ENCODE peak calls at places on chromosomes 1 and 21, in five cellular contexts. C, Z, T, F and H are unnamed samples.

GRCh38 chr1:52360595-52360968 is 5.4 kb downstream of the CC2D1B start:
- DNase-seq in C (no peak), Z (no peak), T (no peak), F (no peak), H (no peak)

GRCh38 chr21:28805885-28806284 is 186.8 kb downstream of the LTN1 start:
- DNase-seq in Z (no peak), T (no peak), C (no peak), F (no peak), H (no peak)

GRCh38 chr21:45596704-45597318 is 46.7 kb upstream of the PCBP3 start:
- DNase-seq in C (peak), T (peak), Z (peak), F (peak), H (peak)

GRCh38 chr1:241838831-241839365 is 9.1 kb upstream of the EXO1 start:
- DNase-seq in T (no peak), F (no peak), Z (no peak), C (no peak), H (no peak)

GRCh38 chr1:67158401-67158800 is 7.9 kb upstream of the IL23R start:
- DNase-seq in Z (no peak), T (no peak), C (no peak), F (no peak), H (no peak)

GRCh38 chr21:34553199-34553952 is 41.4 kb upstream of the KCNE1 start:
- DNase-seq in Z (no peak), C (no peak), T (no peak), F (no peak), H (no peak)

GRCh38 chr1:11571906-11572616 is 82.2 kb downstream of the FBXO2 start:
- DNase-seq in Z (peak), C (no peak), F (peak), T (no peak), H (no peak)

GRCh38 chr1:147591993-147592392 is 50.7 kb downstream of the BCL9 start:
- DNase-seq in T (no peak), C (no peak), Z (no peak), F (no peak), H (no peak)

GRCh38 chr1:154669464-154670282 is 61.7 kb upstream of the ADAR start:
- DNase-seq in Z (peak), C (peak), F (peak), T (peak), H (peak)

GRCh38 chr1:167955915-167956314 is 19.0 kb upstream of the MPC2 start:
- DNase-seq in Z (no peak), T (no peak), C (no peak), F (no peak), H (no peak)

GRCh38 chr1:115648717-115649691 is 7.2 kb downstream of the VANGL1 start:
- DNase-seq in T (no peak), Z (no peak), C (no peak), F (peak), H (no peak)

GRCh38 chr1:185074307-185074706 is 28.9 kb downstream of the RNF2 start:
- DNase-seq in F (no peak), C (no peak), T (no peak), Z (no peak), H (no peak)

GRCh38 chr1:223258751-223259177 is 105.2 kb downstream of the SUSD4 start:
- DNase-seq in T (no peak), C (no peak), F (no peak), Z (no peak), H (no peak)

GRCh38 chr1:8097077-8097799 is 71.1 kb upstream of the ERRFI1 start:
- DNase-seq in C (peak), F (no peak), Z (no peak), T (no peak), H (no peak)

GRCh38 chr1:160129558-160129957 is 14.0 kb downstream of the ATP1A2 start:
- DNase-seq in Z (no peak), F (no peak), C (no peak), T (no peak), H (no peak)

GRCh38 chr21:43333301-43334062 is 93.4 kb downstream of the SIK1 start:
- DNase-seq in C (peak), F (no peak), Z (peak), T (no peak), H (no peak)

GRCh38 chr1:116147972-116148371 is 36.8 kb downstream of the MAB21L3 start:
- DNase-seq in T (no peak), Z (no peak), F (no peak), C (no peak), H (no peak)

GRCh38 chr1:213989740-213990472 is 2.1 kb downstream of the PROX1 start:
- DNase-seq in T (no peak), F (no peak), Z (no peak), C (peak), H (no peak)

GRCh38 chr21:32382108-32382601 is 10.7 kb downstream of the URB1 start:
- DNase-seq in F (no peak), C (no peak), T (no peak), Z (no peak), H (no peak)

GRCh38 chr1:156859523-156860112 is 701 bp upstream of the INSRR start:
- DNase-seq in Z (no peak), C (no peak), T (no peak), F (no peak), H (no peak)

GRCh38 chr1:227923353-227924167 is 24.2 kb downstream of the WNT9A start:
- DNase-seq in Z (no peak), F (no peak), C (no peak), T (peak), H (no peak)

GRCh38 chr1:12339861-12340557 is 110.2 kb downstream of the VPS13D start:
- DNase-seq in C (peak), F (no peak), Z (no peak), T (no peak), H (no peak)

GRCh38 chr1:65247419-65248359 is 61.7 kb upstream of the DNAJC6 start:
- DNase-seq in T (no peak), Z (no peak), C (no peak), F (no peak), H (no peak)

GRCh38 chr21:16377857-16378256 is 648.1 kb downstream of the USP25 start:
- DNase-seq in T (no peak), F (no peak), C (no peak), Z (no peak), H (no peak)

GRCh38 chr1:182493063-182493462 is 43.1 kb downstream of the RGSL1 start:
- DNase-seq in C (no peak), F (peak), T (no peak), Z (no peak), H (no peak)

GRCh38 chr1:1206376-1207253 is at the start of gene TNFRSF18:
- DNase-seq in T (peak), Z (peak), C (no peak), F (no peak), H (no peak)

GRCh38 chr1:162997499-162998285 is 71.5 kb upstream of the RGS4 start:
- DNase-seq in T (no peak), F (no peak), Z (no peak), C (no peak), H (no peak)

GRCh38 chr1:104018922-104019674 is 269.4 kb downstream of the AMY1C start:
- DNase-seq in T (no peak), C (no peak), F (no peak), Z (no peak), H (no peak)

GRCh38 chr1:116033322-116033721 is 57.0 kb downstream of the SLC22A15 start:
- DNase-seq in C (no peak), Z (no peak), T (no peak), F (no peak), H (no peak)

GRCh38 chr21:15842565-15842880 is 112.7 kb downstream of the USP25 start:
- DNase-seq in Z (no peak), C (no peak), F (no peak), T (no peak), H (no peak)

GRCh38 chr21:25994758-25995163 is 175.8 kb downstream of the APP start:
- DNase-seq in Z (no peak), C (no peak), T (no peak), F (no peak), H (no peak)

GRCh38 chr1:209443361-209443931 is 140.1 kb upstream of the CAMK1G start:
- DNase-seq in T (no peak), Z (no peak), F (no peak), C (no peak), H (no peak)

GRCh38 chr1:161382214-161383019 is 14.7 kb upstream of the CFAP126 start:
- DNase-seq in Z (no peak), F (peak), T (no peak), C (peak), H (no peak)

GRCh38 chr1:240000634-240001033 is 91.0 kb upstream of the FMN2 start:
- DNase-seq in C (no peak), F (no peak), T (no peak), Z (no peak), H (no peak)

GRCh38 chr1:119275145-119275929 is 93.2 kb upstream of the HAO2 start:
- DNase-seq in F (peak), Z (peak), C (peak), T (no peak), H (no peak)

GRCh38 chr1:17397910-17398700 is 26.1 kb downstream of the PADI6 start:
- DNase-seq in C (no peak), F (no peak), Z (no peak), T (no peak), H (no peak)

GRCh38 chr1:19640363-19641316 is 3.5 kb upstream of the NBL1 start:
- DNase-seq in Z (no peak), T (no peak), C (peak), F (no peak), H (no peak)

GRCh38 chr1:228781161-228781771 is 46.0 kb downstream of the RHOU start:
- DNase-seq in F (no peak), Z (no peak), T (no peak), C (peak), H (no peak)

GRCh38 chr1:205543351-205544305 is 39.2 kb downstream of the CDK18 start:
- DNase-seq in T (peak), F (peak), C (peak), Z (peak), H (no peak)

GRCh38 chr1:238152119-238152518 is 261.4 kb upstream of the ZP4 start:
- DNase-seq in T (no peak), Z (no peak), F (no peak), C (no peak), H (no peak)